ENCODE peak calls at places on chromosome 19, in seven cellular contexts. One of them, this sample, is unnamed.

GRCh38 chr19:36136975-36137686 is 2.7 kb upstream of the CAPNS1 start:
- DNase-seq in CD8-positive, alpha-beta T cell: no peak
- DNase-seq in Calu3: peak
- DNase-seq in endothelial cell: no peak
- DNase-seq in psoas muscle: peak
- DNase-seq in astrocyte of the spinal cord: peak
- DNase-seq in lung: peak
- DNase-seq in this sample: no peak

GRCh38 chr19:37077615-37077928 is 661 bp upstream of the ZNF420 start:
- DNase-seq in CD8-positive, alpha-beta T cell: no peak
- DNase-seq in Calu3: no peak
- DNase-seq in endothelial cell: no peak
- DNase-seq in psoas muscle: no peak
- DNase-seq in astrocyte of the spinal cord: no peak
- DNase-seq in lung: no peak
- DNase-seq in this sample: no peak

GRCh38 chr19:31355330-31356289 is 6.4 kb upstream of the TSHZ3 start:
- DNase-seq in CD8-positive, alpha-beta T cell: no peak
- DNase-seq in Calu3: no peak
- DNase-seq in endothelial cell: no peak
- DNase-seq in psoas muscle: no peak
- DNase-seq in astrocyte of the spinal cord: no peak
- DNase-seq in lung: no peak
- DNase-seq in this sample: peak

GRCh38 chr19:42169486-42169885 is 37.2 kb upstream of the POU2F2 start:
- DNase-seq in CD8-positive, alpha-beta T cell: no peak
- DNase-seq in Calu3: no peak
- DNase-seq in endothelial cell: no peak
- DNase-seq in psoas muscle: no peak
- DNase-seq in astrocyte of the spinal cord: no peak
- DNase-seq in lung: no peak
- DNase-seq in this sample: no peak

GRCh38 chr19:51107406-51108065 is 673 bp downstream of the CTU1 start:
- DNase-seq in CD8-positive, alpha-beta T cell: no peak
- DNase-seq in Calu3: no peak
- DNase-seq in endothelial cell: peak
- DNase-seq in psoas muscle: no peak
- DNase-seq in astrocyte of the spinal cord: no peak
- DNase-seq in lung: no peak
- DNase-seq in this sample: no peak

GRCh38 chr19:56079609-56080008 is 41.5 kb downstream of the ZNF787 start:
- DNase-seq in CD8-positive, alpha-beta T cell: no peak
- DNase-seq in Calu3: no peak
- DNase-seq in endothelial cell: no peak
- DNase-seq in psoas muscle: no peak
- DNase-seq in astrocyte of the spinal cord: no peak
- DNase-seq in lung: no peak
- DNase-seq in this sample: no peak

GRCh38 chr19:46251415-46251814 is 21.9 kb downstream of the IGFL1 start:
- DNase-seq in CD8-positive, alpha-beta T cell: no peak
- DNase-seq in Calu3: no peak
- DNase-seq in endothelial cell: no peak
- DNase-seq in psoas muscle: no peak
- DNase-seq in astrocyte of the spinal cord: no peak
- DNase-seq in lung: no peak
- DNase-seq in this sample: no peak

GRCh38 chr19:5247957-5248705 is 92.5 kb downstream of the PTPRS start:
- DNase-seq in CD8-positive, alpha-beta T cell: no peak
- DNase-seq in Calu3: no peak
- DNase-seq in endothelial cell: no peak
- DNase-seq in psoas muscle: no peak
- DNase-seq in astrocyte of the spinal cord: no peak
- DNase-seq in lung: no peak
- DNase-seq in this sample: no peak

GRCh38 chr19:29260477-29261317 is 47.7 kb upstream of the UQCRFS1 start:
- DNase-seq in CD8-positive, alpha-beta T cell: no peak
- DNase-seq in Calu3: peak
- DNase-seq in endothelial cell: peak
- DNase-seq in psoas muscle: no peak
- DNase-seq in astrocyte of the spinal cord: no peak
- DNase-seq in lung: no peak
- DNase-seq in this sample: peak

GRCh38 chr19:32067686-32068085 is 277.7 kb upstream of the ZNF507 start:
- DNase-seq in CD8-positive, alpha-beta T cell: no peak
- DNase-seq in Calu3: no peak
- DNase-seq in endothelial cell: no peak
- DNase-seq in psoas muscle: no peak
- DNase-seq in astrocyte of the spinal cord: no peak
- DNase-seq in lung: no peak
- DNase-seq in this sample: no peak

GRCh38 chr19:4908311-4908710 is 990 bp upstream of the UHRF1 start:
- DNase-seq in CD8-positive, alpha-beta T cell: no peak
- DNase-seq in Calu3: no peak
- DNase-seq in endothelial cell: no peak
- DNase-seq in psoas muscle: no peak
- DNase-seq in astrocyte of the spinal cord: no peak
- DNase-seq in lung: no peak
- DNase-seq in this sample: no peak

GRCh38 chr19:52248256-52248655 is 21.1 kb upstream of the ZNF766 start:
- DNase-seq in CD8-positive, alpha-beta T cell: peak
- DNase-seq in Calu3: no peak
- DNase-seq in endothelial cell: peak
- DNase-seq in psoas muscle: peak
- DNase-seq in astrocyte of the spinal cord: no peak
- DNase-seq in lung: peak
- DNase-seq in this sample: no peak

GRCh38 chr19:12731337-12731736 is 3.1 kb downstream of the TRIR start:
- DNase-seq in CD8-positive, alpha-beta T cell: no peak
- DNase-seq in Calu3: no peak
- DNase-seq in endothelial cell: no peak
- DNase-seq in psoas muscle: no peak
- DNase-seq in astrocyte of the spinal cord: no peak
- DNase-seq in lung: no peak
- DNase-seq in this sample: no peak

GRCh38 chr19:33291623-33292534 is 10.5 kb downstream of the CEBPA start:
- DNase-seq in CD8-positive, alpha-beta T cell: no peak
- DNase-seq in Calu3: no peak
- DNase-seq in endothelial cell: no peak
- DNase-seq in psoas muscle: peak
- DNase-seq in astrocyte of the spinal cord: no peak
- DNase-seq in lung: peak
- DNase-seq in this sample: no peak

GRCh38 chr19:49447485-49448431 is 3.9 kb downstream of the PIH1D1 start:
- DNase-seq in CD8-positive, alpha-beta T cell: no peak
- DNase-seq in Calu3: peak
- DNase-seq in endothelial cell: no peak
- DNase-seq in psoas muscle: peak
- DNase-seq in astrocyte of the spinal cord: peak
- DNase-seq in lung: no peak
- DNase-seq in this sample: no peak

GRCh38 chr19:41935781-41936415 is 7.6 kb upstream of the ERFL start:
- DNase-seq in CD8-positive, alpha-beta T cell: no peak
- DNase-seq in Calu3: no peak
- DNase-seq in endothelial cell: no peak
- DNase-seq in psoas muscle: no peak
- DNase-seq in astrocyte of the spinal cord: no peak
- DNase-seq in lung: no peak
- DNase-seq in this sample: no peak

GRCh38 chr19:40594251-40594650 is 6.9 kb upstream of the LTBP4 start:
- DNase-seq in CD8-positive, alpha-beta T cell: no peak
- DNase-seq in Calu3: no peak
- DNase-seq in endothelial cell: no peak
- DNase-seq in psoas muscle: no peak
- DNase-seq in astrocyte of the spinal cord: no peak
- DNase-seq in lung: no peak
- DNase-seq in this sample: no peak

GRCh38 chr19:50568321-50569022 is at the start of gene LRRC4B:
- DNase-seq in CD8-positive, alpha-beta T cell: no peak
- DNase-seq in Calu3: no peak
- DNase-seq in endothelial cell: no peak
- DNase-seq in psoas muscle: no peak
- DNase-seq in astrocyte of the spinal cord: no peak
- DNase-seq in lung: no peak
- DNase-seq in this sample: peak

GRCh38 chr19:45424191-45425058 is 708 bp upstream of the ERCC1 start:
- DNase-seq in CD8-positive, alpha-beta T cell: no peak
- DNase-seq in Calu3: peak
- DNase-seq in endothelial cell: peak
- DNase-seq in psoas muscle: peak
- DNase-seq in astrocyte of the spinal cord: peak
- DNase-seq in lung: peak
- DNase-seq in this sample: peak

GRCh38 chr19:46460981-46461380 is 10.4 kb downstream of the PNMA8A start:
- DNase-seq in CD8-positive, alpha-beta T cell: no peak
- DNase-seq in Calu3: no peak
- DNase-seq in endothelial cell: no peak
- DNase-seq in psoas muscle: no peak
- DNase-seq in astrocyte of the spinal cord: no peak
- DNase-seq in lung: no peak
- DNase-seq in this sample: no peak

DNA sequence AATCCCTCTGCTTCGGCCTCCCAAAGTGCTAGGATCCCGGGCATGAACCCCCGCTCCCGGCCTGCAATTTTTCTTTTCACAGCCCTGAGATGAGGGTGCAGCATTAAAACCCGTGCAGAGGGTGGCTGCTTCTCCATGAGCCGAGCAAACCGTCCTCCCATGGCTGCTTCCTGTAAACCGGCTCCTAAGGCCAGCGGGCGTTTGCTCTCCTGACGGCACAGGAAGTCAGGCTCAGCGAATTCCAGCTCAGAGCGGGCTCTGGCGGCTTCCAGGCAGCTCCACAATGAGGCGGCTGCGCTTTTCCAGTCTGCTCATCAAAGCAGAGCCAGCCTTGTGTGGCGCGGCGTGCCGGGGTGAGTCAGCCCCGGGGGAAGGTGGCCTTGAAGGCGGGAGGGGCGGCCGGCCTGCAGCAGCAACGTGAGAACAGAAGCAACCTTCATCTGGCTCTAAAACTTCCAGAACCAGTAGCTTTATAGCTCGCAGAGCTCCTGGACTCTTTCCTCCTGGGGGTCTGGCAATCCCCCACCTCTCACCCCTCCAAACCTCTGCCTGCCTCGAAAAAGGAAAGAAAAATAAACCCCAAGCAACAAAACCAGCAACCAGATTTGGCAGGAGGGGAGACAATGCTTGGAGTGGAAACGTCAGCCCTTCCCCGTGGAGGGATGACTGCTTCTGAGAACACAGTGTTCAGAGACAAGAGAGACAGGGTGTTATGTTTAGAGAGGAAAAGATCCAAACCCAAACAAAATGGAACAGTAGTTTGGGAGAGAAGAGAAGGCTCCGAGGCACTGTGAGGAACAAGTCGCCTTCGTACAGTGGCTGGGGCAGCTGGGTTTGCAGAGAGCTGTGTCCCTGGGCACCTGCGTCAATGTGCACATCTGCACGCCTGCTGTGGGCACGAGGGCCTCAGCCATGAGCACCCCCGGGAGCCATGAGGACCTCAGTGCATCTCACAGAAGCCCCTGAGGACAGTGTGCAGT is 67.8 kb downstream of the GADD45B start:
- DNase-seq in CD8-positive, alpha-beta T cell: peak
- DNase-seq in Calu3: peak
- DNase-seq in endothelial cell: peak
- DNase-seq in psoas muscle: peak
- DNase-seq in astrocyte of the spinal cord: peak
- DNase-seq in lung: peak
- DNase-seq in this sample: peak
- TF ChIP-seq CTCF in CD8-positive, alpha-beta T cell: no peak
- TF ChIP-seq CTCF in Calu3: no peak
- TF ChIP-seq CTCF in endothelial cell: no peak
- TF ChIP-seq CTCF in psoas muscle: peak
- TF ChIP-seq CTCF in astrocyte of the spinal cord: peak
- TF ChIP-seq CTCF in lung: no peak
- TF ChIP-seq CTCF in this sample: no peak

GRCh38 chr19:17219286-17219685 is 4.1 kb downstream of the USE1 start:
- DNase-seq in CD8-positive, alpha-beta T cell: no peak
- DNase-seq in Calu3: no peak
- DNase-seq in endothelial cell: no peak
- DNase-seq in psoas muscle: no peak
- DNase-seq in astrocyte of the spinal cord: no peak
- DNase-seq in lung: no peak
- DNase-seq in this sample: no peak
- TF ChIP-seq CTCF in CD8-positive, alpha-beta T cell: no peak
- TF ChIP-seq CTCF in Calu3: no peak
- TF ChIP-seq CTCF in endothelial cell: no peak
- TF ChIP-seq CTCF in psoas muscle: no peak
- TF ChIP-seq CTCF in astrocyte of the spinal cord: no peak
- TF ChIP-seq CTCF in lung: no peak
- TF ChIP-seq CTCF in this sample: no peak

DNA sequence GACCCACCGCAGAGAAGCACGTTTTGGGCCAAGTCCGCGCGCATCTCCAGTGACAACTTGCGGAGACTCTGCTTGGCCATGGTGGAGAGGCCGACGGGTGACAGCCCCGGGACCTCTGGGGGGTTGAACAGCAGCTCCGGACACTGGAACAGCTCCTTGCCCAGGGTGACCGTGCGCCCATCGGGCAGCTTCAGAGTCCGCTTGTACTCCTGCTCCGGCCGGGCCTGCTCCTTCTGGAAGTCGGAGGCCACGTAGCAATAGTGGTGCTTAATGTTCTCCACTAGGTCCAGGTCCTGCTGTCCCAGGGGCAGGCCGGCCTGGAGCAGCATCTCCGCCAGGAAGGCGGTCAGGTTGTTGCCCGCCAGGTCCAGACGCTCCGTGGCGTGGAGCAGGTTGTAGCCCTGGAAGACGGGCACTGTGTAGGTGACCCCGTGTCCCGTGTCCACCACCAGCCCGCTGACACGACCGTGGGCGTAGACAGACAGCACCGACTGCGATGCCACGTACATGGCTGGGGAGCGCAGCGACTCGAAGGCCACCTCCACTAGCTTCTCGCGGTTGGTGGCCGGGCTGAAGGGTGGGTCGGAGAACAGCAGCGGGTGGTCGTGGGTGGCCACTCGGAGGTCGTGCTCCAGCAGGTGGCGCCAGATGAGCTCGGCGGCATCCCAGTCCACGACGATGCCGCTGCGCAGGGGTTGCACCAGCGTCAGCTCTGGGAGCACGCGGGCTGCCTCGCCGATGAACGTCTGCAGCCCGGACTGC is 743 bp downstream of the ACTL9 start:
- DNase-seq in CD8-positive, alpha-beta T cell: no peak
- DNase-seq in Calu3: no peak
- DNase-seq in endothelial cell: no peak
- DNase-seq in psoas muscle: no peak
- DNase-seq in astrocyte of the spinal cord: no peak
- DNase-seq in lung: no peak
- DNase-seq in this sample: no peak
- TF ChIP-seq CTCF in CD8-positive, alpha-beta T cell: no peak
- TF ChIP-seq CTCF in Calu3: no peak
- TF ChIP-seq CTCF in endothelial cell: no peak
- TF ChIP-seq CTCF in psoas muscle: no peak
- TF ChIP-seq CTCF in astrocyte of the spinal cord: peak
- TF ChIP-seq CTCF in lung: no peak
- TF ChIP-seq CTCF in this sample: no peak

DNA sequence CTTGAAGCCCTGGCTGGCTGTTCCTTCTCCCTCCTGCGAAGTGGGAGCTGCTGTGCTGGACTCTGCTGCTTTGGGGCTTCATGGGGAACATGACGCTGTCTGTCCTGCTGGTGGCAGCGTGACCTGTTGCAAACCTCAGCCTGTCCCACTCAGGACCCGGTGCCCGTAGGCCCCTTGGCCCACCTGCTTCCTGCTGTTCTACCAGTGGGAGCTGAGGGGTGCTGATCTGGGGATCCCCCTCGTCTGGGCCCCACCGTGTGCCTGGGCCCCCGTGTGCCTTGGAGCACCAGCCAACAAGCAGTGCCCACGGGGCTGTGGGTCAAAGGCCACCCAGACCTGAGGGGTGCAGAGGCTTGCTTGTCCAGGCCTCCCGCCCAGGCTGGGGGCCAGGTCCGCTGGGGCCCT is 5.3 kb downstream of the SPPL2B start:
- DNase-seq in CD8-positive, alpha-beta T cell: no peak
- DNase-seq in Calu3: no peak
- DNase-seq in endothelial cell: no peak
- DNase-seq in psoas muscle: no peak
- DNase-seq in astrocyte of the spinal cord: no peak
- DNase-seq in lung: no peak
- DNase-seq in this sample: no peak
- TF ChIP-seq CTCF in CD8-positive, alpha-beta T cell: no peak
- TF ChIP-seq CTCF in Calu3: no peak
- TF ChIP-seq CTCF in endothelial cell: no peak
- TF ChIP-seq CTCF in psoas muscle: no peak
- TF ChIP-seq CTCF in astrocyte of the spinal cord: no peak
- TF ChIP-seq CTCF in lung: no peak
- TF ChIP-seq CTCF in this sample: no peak